ENCODE peak calls at places on chromosomes 12 and 14, in six cellular contexts. One of them, this sample, is unnamed.

GRCh38 chr14:104559043-104559768 is 20.4 kb upstream of the C14orf180 start:
- DNase-seq in nucleus accumbens: no peak
- DNase-seq in upper lobe of right lung: no peak
- DNase-seq in HCT116: no peak
- DNase-seq in lower leg skin: no peak
- DNase-seq in activated naive CD4-positive, alpha-beta T cell: no peak
- DNase-seq in this sample: no peak

GRCh38 chr12:64810831-64811230 is 13.6 kb upstream of the TBC1D30 start:
- DNase-seq in nucleus accumbens: no peak
- DNase-seq in upper lobe of right lung: no peak
- DNase-seq in HCT116: no peak
- DNase-seq in lower leg skin: no peak
- DNase-seq in activated naive CD4-positive, alpha-beta T cell: no peak
- DNase-seq in this sample: no peak

GRCh38 chr12:129854591-129854990 is 49.2 kb downstream of the TMEM132D start:
- DNase-seq in nucleus accumbens: peak; percentile 0
- DNase-seq in upper lobe of right lung: no peak
- DNase-seq in HCT116: no peak
- DNase-seq in lower leg skin: no peak
- DNase-seq in activated naive CD4-positive, alpha-beta T cell: no peak
- DNase-seq in this sample: no peak

GRCh38 chr12:25550186-25550585 is 2.9 kb downstream of the LMNTD1 start:
- DNase-seq in nucleus accumbens: no peak
- DNase-seq in upper lobe of right lung: no peak
- DNase-seq in HCT116: no peak
- DNase-seq in lower leg skin: no peak
- DNase-seq in activated naive CD4-positive, alpha-beta T cell: no peak
- DNase-seq in this sample: no peak

GRCh38 chr12:76030378-76031080 is 1.0 kb downstream of the PHLDA1 start:
- DNase-seq in nucleus accumbens: peak; percentile 52
- DNase-seq in upper lobe of right lung: peak; percentile 72
- DNase-seq in HCT116: no peak
- DNase-seq in lower leg skin: no peak
- DNase-seq in activated naive CD4-positive, alpha-beta T cell: peak; percentile 30
- DNase-seq in this sample: peak; percentile 22

GRCh38 chr14:35807131-35807961 is 1.7 kb downstream of the RALGAPA1 start:
- DNase-seq in nucleus accumbens: no peak
- DNase-seq in upper lobe of right lung: no peak
- DNase-seq in HCT116: no peak
- DNase-seq in lower leg skin: no peak
- DNase-seq in activated naive CD4-positive, alpha-beta T cell: no peak
- DNase-seq in this sample: no peak

GRCh38 chr12:107302649-107303386 is 209.5 kb upstream of the CRY1 start:
- DNase-seq in nucleus accumbens: no peak
- DNase-seq in upper lobe of right lung: no peak
- DNase-seq in HCT116: no peak
- DNase-seq in lower leg skin: no peak
- DNase-seq in activated naive CD4-positive, alpha-beta T cell: no peak
- DNase-seq in this sample: no peak

GRCh38 chr12:124563809-124564208 is 3.6 kb downstream of the NCOR2 start:
- DNase-seq in nucleus accumbens: no peak
- DNase-seq in upper lobe of right lung: no peak
- DNase-seq in HCT116: no peak
- DNase-seq in lower leg skin: no peak
- DNase-seq in activated naive CD4-positive, alpha-beta T cell: no peak
- DNase-seq in this sample: no peak

GRCh38 chr14:54446201-54446693 is 5.1 kb upstream of the CNIH1 start:
- DNase-seq in nucleus accumbens: peak; percentile 47
- DNase-seq in upper lobe of right lung: no peak
- DNase-seq in HCT116: no peak
- DNase-seq in lower leg skin: peak; percentile 22
- DNase-seq in activated naive CD4-positive, alpha-beta T cell: no peak
- DNase-seq in this sample: peak; percentile 67

GRCh38 chr12:55899035-55899434 is 28.7 kb downstream of the PYM1 start:
- DNase-seq in nucleus accumbens: no peak
- DNase-seq in upper lobe of right lung: no peak
- DNase-seq in HCT116: no peak
- DNase-seq in lower leg skin: no peak
- DNase-seq in activated naive CD4-positive, alpha-beta T cell: no peak
- DNase-seq in this sample: no peak

GRCh38 chr12:113537751-113538087 is 66.0 kb upstream of the LHX5 start:
- DNase-seq in nucleus accumbens: no peak
- DNase-seq in upper lobe of right lung: no peak
- DNase-seq in HCT116: no peak
- DNase-seq in lower leg skin: no peak
- DNase-seq in activated naive CD4-positive, alpha-beta T cell: no peak
- DNase-seq in this sample: no peak

GRCh38 chr12:39123580-39123979 is 218.2 kb upstream of the CPNE8 start:
- DNase-seq in nucleus accumbens: no peak
- DNase-seq in upper lobe of right lung: no peak
- DNase-seq in HCT116: no peak
- DNase-seq in lower leg skin: no peak
- DNase-seq in activated naive CD4-positive, alpha-beta T cell: no peak
- DNase-seq in this sample: no peak

GRCh38 chr12:51980051-51980808 is 26.5 kb upstream of the TAMALIN start:
- DNase-seq in nucleus accumbens: peak; percentile 31
- DNase-seq in upper lobe of right lung: peak; percentile 75
- DNase-seq in HCT116: no peak
- DNase-seq in lower leg skin: peak; percentile 68
- DNase-seq in activated naive CD4-positive, alpha-beta T cell: peak; percentile 30
- DNase-seq in this sample: peak; percentile 54

GRCh38 chr12:9381619-9382018 is 173.4 kb upstream of the PZP start:
- DNase-seq in nucleus accumbens: no peak
- DNase-seq in upper lobe of right lung: no peak
- DNase-seq in HCT116: no peak
- DNase-seq in lower leg skin: no peak
- DNase-seq in activated naive CD4-positive, alpha-beta T cell: no peak
- DNase-seq in this sample: no peak

GRCh38 chr12:109432431-109432830 is 44.7 kb downstream of the KCTD10 start:
- DNase-seq in nucleus accumbens: no peak
- DNase-seq in upper lobe of right lung: no peak
- DNase-seq in HCT116: no peak
- DNase-seq in lower leg skin: no peak
- DNase-seq in activated naive CD4-positive, alpha-beta T cell: no peak
- DNase-seq in this sample: no peak

GRCh38 chr14:82075566-82075965 is 541.9 kb upstream of the SEL1L start:
- DNase-seq in nucleus accumbens: no peak
- DNase-seq in upper lobe of right lung: no peak
- DNase-seq in HCT116: no peak
- DNase-seq in lower leg skin: no peak
- DNase-seq in activated naive CD4-positive, alpha-beta T cell: no peak
- DNase-seq in this sample: no peak

GRCh38 chr12:52062167-52063080 is 7.4 kb upstream of the ATG101 start:
- DNase-seq in nucleus accumbens: no peak
- DNase-seq in upper lobe of right lung: no peak
- DNase-seq in HCT116: no peak
- DNase-seq in lower leg skin: no peak
- DNase-seq in activated naive CD4-positive, alpha-beta T cell: no peak
- DNase-seq in this sample: no peak